ENCODE peak calls at places on chromosome 3, in five cellular contexts. V is HCT116, Q is neural progenitor cell, I is OCI-LY7, G is SK-N-SH. X is an unnamed sample.

GRCh38 chr3:40741729-40742128 is 217.0 kb downstream of the ZNF621 start:
- DNase-seq in V (no peak), Q (peak), I (peak), G (no peak), X (peak)

GRCh38 chr3:196708467-196708866 is 3.6 kb downstream of the CEP19 start:
- DNase-seq in V (no peak), Q (no peak), I (no peak), G (no peak), X (no peak)

GRCh38 chr3:128338536-128339400 is 127.9 kb downstream of the DNAJB8 start:
- DNase-seq in V (no peak), Q (no peak), I (no peak), G (no peak), X (no peak)

GRCh38 chr3:159787191-159787590 is 201.4 kb upstream of the IL12A start:
- DNase-seq in V (peak), Q (no peak), I (no peak), G (no peak), X (no peak)

GRCh38 chr3:183180105-183180763 is 17.7 kb upstream of the LAMP3 start:
- DNase-seq in V (no peak), Q (peak), I (no peak), G (no peak), X (no peak)

GRCh38 chr3:66498718-66499611 is 1.9 kb downstream of the LRIG1 start:
- DNase-seq in V (no peak), Q (no peak), I (peak), G (no peak), X (no peak)

GRCh38 chr3:133293397-133294107 is 106.3 kb upstream of the BFSP2 start:
- DNase-seq in V (no peak), Q (no peak), I (no peak), G (peak), X (no peak)

GRCh38 chr3:46214751-46215352 is 6.7 kb upstream of the CCR1 start:
- DNase-seq in V (no peak), Q (peak), I (peak), G (no peak), X (peak)

GRCh38 chr3:14304101-14305045 is 98.0 kb upstream of the SLC6A6 start:
- DNase-seq in V (no peak), Q (no peak), I (no peak), G (no peak), X (no peak)

GRCh38 chr3:109532257-109533216 is 195.2 kb upstream of the DPPA4 start:
- DNase-seq in V (peak), Q (peak), I (peak), G (peak), X (peak)

GRCh38 chr3:174844746-174845145 is 14.4 kb upstream of the NAALADL2 start:
- DNase-seq in V (no peak), Q (peak), I (no peak), G (no peak), X (no peak)

GRCh38 chr3:5428607-5429516 is 241.4 kb downstream of the EDEM1 start:
- DNase-seq in V (no peak), Q (no peak), I (no peak), G (no peak), X (no peak)

GRCh38 chr3:27526614-27527315 is 42.6 kb upstream of the SLC4A7 start:
- DNase-seq in V (no peak), Q (no peak), I (no peak), G (no peak), X (no peak)

GRCh38 chr3:16788440-16789057 is 96.2 kb upstream of the PLCL2 start:
- DNase-seq in V (no peak), Q (no peak), I (no peak), G (no peak), X (no peak)

GRCh38 chr3:110755345-110755744 is 316.3 kb upstream of the NECTIN3 start:
- DNase-seq in V (no peak), Q (peak), I (no peak), G (no peak), X (no peak)

GRCh38 chr3:102177075-102177755 is 257.6 kb upstream of the ZPLD1 start:
- DNase-seq in V (no peak), Q (no peak), I (no peak), G (no peak), X (no peak)

DNA sequence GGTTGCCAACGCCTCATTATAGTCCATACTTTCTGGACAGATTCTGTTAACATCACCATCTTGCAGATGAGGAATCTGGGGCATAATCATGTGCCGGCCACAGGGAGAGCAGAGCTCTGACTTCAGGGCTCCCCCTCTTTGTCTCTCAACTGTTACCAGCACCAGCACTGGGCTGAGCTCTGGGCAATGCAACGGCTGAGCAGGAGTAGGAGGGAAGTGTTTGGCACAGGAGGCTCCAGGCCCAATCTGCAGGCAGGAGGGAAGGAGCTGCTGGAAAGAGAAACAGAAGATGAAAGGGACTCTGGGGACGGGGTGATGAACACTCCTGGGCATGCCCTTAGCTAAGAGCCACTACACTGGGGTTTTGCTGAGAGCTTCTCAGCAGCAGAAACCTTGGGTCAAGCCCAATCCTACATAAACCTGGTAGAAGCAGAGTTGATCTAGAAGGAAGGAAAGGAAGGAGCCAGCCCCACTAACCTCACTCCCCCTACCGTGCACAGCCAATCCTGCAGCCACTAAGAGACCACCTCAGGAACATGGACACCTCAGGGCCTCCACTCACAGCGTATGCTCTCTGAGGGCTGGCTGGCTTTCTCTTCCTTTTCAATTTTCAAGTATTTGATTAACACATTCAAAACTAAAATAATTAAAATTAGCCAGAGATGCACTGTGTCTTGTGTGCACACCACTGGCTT is 73.1 kb upstream of the SPATA12 start:
- DNase-seq in V (no peak), Q (peak), I (no peak), G (no peak), X (no peak)
- TF ChIP-seq CTCF in V (no peak), Q (peak), I (peak), G (peak), X (peak)

GRCh38 chr3:13261908-13262307 is 158.2 kb downstream of the NUP210 start:
- DNase-seq in V (no peak), Q (no peak), I (no peak), G (no peak), X (no peak)

GRCh38 chr3:13260259-13261103 is 159.6 kb downstream of the NUP210 start:
- DNase-seq in V (no peak), Q (no peak), I (peak), G (no peak), X (no peak)

GRCh38 chr3:13259831-13260230 is 160.3 kb downstream of the NUP210 start:
- DNase-seq in V (no peak), Q (no peak), I (no peak), G (no peak), X (no peak)

GRCh38 chr3:13262493-13263211 is 157.5 kb downstream of the NUP210 start:
- DNase-seq in V (no peak), Q (no peak), I (peak), G (no peak), X (no peak)

DNA sequence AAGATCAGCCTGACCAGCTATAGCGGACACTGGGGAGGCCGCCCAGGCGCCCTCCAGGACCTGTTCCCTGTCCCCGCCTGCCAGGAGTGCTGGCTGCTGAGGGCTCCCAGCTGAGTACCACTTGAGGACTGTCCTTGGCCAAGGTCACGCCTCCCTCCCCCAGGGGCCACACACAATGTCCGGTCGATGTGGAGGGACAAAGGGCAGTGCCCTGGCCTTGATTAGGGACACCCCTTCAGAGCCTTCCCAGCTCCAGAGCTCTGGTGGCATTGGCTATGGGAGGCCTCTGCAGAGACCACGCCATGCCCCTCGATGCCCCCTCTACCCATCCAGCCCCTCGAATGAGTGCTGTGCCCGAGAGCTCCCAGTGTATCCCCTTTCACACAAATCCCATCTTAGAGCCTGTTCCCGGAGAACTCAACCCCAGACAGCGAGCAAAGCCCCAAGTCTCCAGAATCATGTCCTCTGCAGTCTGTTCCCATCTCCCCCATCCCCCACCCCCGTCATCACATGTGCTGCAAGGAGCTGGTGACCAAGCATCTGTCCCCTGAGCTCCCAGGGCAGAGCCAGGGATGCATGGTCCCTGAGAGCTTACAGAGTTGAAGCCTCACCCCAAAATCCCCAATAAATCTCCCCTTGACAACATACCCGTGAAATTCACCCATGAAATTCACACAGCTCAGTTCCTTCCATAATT is 158.9 kb downstream of the NUP210 start:
- DNase-seq in V (no peak), Q (no peak), I (no peak), G (no peak), X (no peak)
- H3K27ac ChIP-seq in V (no peak), Q (no peak), I (no peak), G (no peak), X (no peak)

GRCh38 chr3:77001071-77001470 is 38.8 kb upstream of the ROBO2 start:
- DNase-seq in V (no peak), Q (no peak), I (no peak), G (no peak), X (no peak)

GRCh38 chr3:76997733-76998132 is 42.2 kb upstream of the ROBO2 start:
- DNase-seq in V (no peak), Q (no peak), I (no peak), G (no peak), X (no peak)

GRCh38 chr3:76998555-76998954 is 41.3 kb upstream of the ROBO2 start:
- DNase-seq in V (no peak), Q (no peak), I (no peak), G (no peak), X (no peak)
- TF ChIP-seq EZH2phosphoT487 in V (no peak), Q (no peak), I (no peak), G (no peak), X (no peak)

DNA sequence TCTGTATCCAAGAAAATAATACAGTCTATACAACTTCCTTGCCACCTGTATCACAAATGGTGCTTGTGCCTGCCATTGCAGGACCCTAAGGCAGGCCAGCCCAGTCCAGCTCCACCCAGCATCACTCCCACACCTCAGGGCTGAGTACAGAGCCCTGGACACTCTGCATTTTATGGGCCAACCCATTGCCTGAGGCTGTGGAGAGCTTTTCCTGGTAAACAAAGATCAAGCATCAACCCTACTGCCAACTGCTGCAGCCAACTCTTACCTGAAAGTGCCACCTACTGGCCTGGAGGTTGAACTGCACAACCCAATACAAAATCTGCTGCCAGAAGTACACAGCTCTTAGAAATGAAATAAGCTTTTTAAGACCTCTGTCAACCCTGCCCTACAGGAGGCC is 1082.2 kb downstream of the NAALADL2 start:
- DNase-seq in V (no peak), Q (peak), I (peak), G (no peak), X (peak)
- TF ChIP-seq CTCF in V (peak), Q (peak), I (peak), G (peak), X (peak)

DNA sequence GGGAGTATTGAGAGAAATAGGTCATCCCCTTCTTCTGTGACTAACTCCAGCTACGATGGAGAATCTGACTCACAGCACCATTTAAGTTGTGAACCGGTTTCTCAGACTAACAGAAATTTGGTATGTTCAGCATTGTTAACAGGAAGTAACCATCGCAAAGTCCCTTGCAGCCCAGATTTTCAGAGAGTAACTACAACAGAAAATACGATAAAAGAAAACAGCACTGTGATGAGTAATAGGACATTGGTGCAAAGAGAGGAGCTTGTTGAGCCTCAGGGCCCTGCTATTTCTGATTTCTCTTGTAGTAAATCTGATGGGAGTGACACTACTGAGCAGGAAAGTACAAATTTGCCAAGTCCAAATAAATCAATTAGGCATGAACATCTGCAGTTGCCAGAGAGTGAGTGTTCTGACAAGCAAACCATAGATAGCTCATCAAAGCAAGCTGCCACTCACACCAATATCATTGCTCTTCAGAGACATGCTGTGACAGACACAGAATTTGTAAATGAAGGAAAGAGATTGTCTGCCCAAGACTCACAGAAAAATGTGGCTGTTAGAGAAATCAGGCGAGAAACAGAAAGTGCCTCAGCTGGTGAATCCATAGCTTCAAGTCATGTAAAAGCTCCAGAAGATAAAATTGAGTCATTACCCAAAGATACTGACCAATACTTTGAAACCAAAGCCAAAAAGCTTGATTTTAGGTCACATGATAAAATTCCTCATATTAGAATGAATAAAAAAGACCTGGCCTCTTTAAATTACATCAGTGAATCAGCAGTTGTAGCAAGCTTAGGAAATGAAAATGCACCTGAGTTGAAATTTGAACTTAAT is 50.6 kb downstream of the CRYBG3 start:
- DNase-seq in V (no peak), Q (no peak), I (no peak), G (peak), X (no peak)
- H3K27ac ChIP-seq in V (no peak), Q (no peak), I (no peak), G (peak), X (no peak)

GRCh38 chr3:69370156-69370944 is 15.5 kb downstream of the FRMD4B start:
- DNase-seq in V (no peak), Q (no peak), I (no peak), G (no peak), X (no peak)
- TF ChIP-seq EZH2phosphoT487 in V (no peak), Q (no peak), I (no peak), G (no peak), X (no peak)

GRCh38 chr3:171831936-171832335 is 11.2 kb upstream of the TMEM212 start:
- DNase-seq in V (no peak), Q (no peak), I (no peak), G (no peak), X (no peak)

GRCh38 chr3:171827385-171827784 is 15.8 kb upstream of the TMEM212 start:
- DNase-seq in V (no peak), Q (no peak), I (no peak), G (no peak), X (no peak)

GRCh38 chr3:171828852-171829770 is 14.0 kb upstream of the TMEM212 start:
- DNase-seq in V (no peak), Q (no peak), I (no peak), G (no peak), X (no peak)

GRCh38 chr3:171827836-171828458 is 15.2 kb upstream of the TMEM212 start:
- DNase-seq in V (no peak), Q (no peak), I (no peak), G (no peak), X (no peak)

DNA sequence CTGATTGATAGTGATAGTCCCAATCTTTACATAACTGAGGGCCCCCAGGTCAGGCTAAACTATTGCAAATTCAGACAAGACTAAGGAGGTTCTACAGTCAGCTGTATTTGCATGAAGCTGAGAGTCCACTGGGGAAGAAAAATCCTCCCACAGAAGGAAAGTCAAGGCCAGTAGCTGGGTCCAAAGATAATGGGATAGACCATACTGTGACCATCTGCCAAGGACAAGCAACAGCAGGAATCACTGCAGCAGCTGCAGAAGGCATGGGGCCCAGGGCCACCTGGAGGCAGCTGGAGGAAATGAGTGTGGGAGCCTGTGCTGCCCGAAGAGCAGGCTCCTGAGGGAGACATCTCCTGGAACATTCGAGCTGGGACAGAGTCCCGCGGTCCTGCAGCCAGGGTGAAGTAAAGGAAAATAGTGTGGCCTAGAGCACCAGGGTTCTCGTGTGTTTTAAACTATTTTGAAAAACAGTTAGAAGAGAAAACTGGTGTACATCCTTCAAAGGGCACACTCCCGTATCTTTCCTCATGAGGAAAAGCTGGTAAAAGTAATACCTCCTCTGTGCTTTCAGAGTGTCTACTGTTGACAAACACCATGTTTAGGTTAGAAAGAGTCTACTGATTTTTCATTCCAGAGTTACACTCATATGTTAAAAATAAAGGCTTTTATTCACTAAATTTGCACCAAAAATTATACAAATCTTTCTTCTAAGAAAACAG is 13.1 kb upstream of the TMEM212 start:
- DNase-seq in V (no peak), Q (peak), I (peak), G (peak), X (peak)
- TF ChIP-seq CTCF in V (peak), Q (peak), I (peak), G (peak), X (peak)

GRCh38 chr3:190645932-190646331 is 132.0 kb downstream of the IL1RAP start:
- DNase-seq in V (no peak), Q (no peak), I (no peak), G (no peak), X (no peak)
- H3K27ac ChIP-seq in V (no peak), Q (no peak), I (no peak), G (no peak), X (no peak)

GRCh38 chr3:32284443-32284842 is 46.0 kb downstream of the CMTM8 start:
- DNase-seq in V (no peak), Q (no peak), I (no peak), G (no peak), X (no peak)

GRCh38 chr3:32290619-32291018 is 52.1 kb downstream of the CMTM8 start:
- DNase-seq in V (no peak), Q (no peak), I (no peak), G (no peak), X (no peak)

GRCh38 chr3:32285910-32286309 is 47.4 kb downstream of the CMTM8 start:
- DNase-seq in V (no peak), Q (no peak), I (peak), G (no peak), X (no peak)

GRCh38 chr3:32292085-32292796 is 53.8 kb downstream of the CMTM8 start:
- DNase-seq in V (no peak), Q (no peak), I (no peak), G (no peak), X (no peak)

GRCh38 chr3:32288819-32289218 is 50.3 kb downstream of the CMTM8 start:
- DNase-seq in V (no peak), Q (no peak), I (peak), G (no peak), X (peak)
- TF ChIP-seq EZH2phosphoT487 in V (no peak), Q (no peak), I (no peak), G (no peak), X (no peak)

DNA sequence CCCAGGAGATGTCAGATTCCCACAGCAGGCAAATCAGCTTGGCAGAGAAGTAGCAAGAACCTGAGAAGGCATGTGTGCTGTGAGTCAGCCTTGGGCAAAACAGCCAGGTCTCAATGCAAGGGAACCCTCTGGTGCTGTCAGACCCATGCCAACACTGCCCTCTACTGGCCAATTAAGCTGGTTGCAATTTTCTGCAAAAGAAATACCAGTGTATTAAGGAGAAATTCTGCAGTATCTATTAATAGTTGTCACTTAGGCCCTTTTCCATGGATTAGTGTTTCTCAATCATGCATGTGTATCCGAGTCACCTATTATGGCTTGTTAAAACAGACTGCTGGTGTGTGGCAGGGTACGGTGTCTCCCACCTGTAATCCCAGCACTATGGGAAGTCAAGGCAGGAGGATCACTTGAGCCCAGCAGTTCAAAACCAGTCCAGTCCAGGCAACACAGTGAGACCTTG is 26.2 kb downstream of the MAP4 start:
- DNase-seq in V (peak), Q (peak), I (peak), G (peak), X (peak)
- TF ChIP-seq CTCF in V (peak), Q (peak), I (peak), G (peak), X (peak)